ENCODE peak calls at places on chromosomes 12 and 14, in ten cellular contexts. W is IMR-90, L is tibial artery, E is heart right ventricle, P is colonic mucosa, T is MM.1S, A is osteoblast, H is ascending aorta, Z is Panc1, O is A673. N is an unnamed sample. For H3K4me1 and H3K27me3, the result is how much of the 10 kb centered on the place peaks cover.

GRCh38 chr12:123741937-123742572 is 20.0 kb upstream of the DNAH10 start:
- DNase-seq in W (no peak), L (no peak), E (no peak), P (no peak), T (no peak), A (no peak), H (no peak), Z (no peak), O (no peak), N (no peak)

GRCh38 chr14:85301506-85301905 is 228.4 kb upstream of the FLRT2 start:
- DNase-seq in W (no peak), L (no peak), E (no peak), P (no peak), T (no peak), A (no peak), H (no peak), Z (no peak), O (no peak), N (no peak)

GRCh38 chr12:60394680-60395079 is 798.9 kb downstream of the SLC16A7 start:
- DNase-seq in W (peak), L (no peak), E (no peak), P (no peak), T (no peak), A (peak), H (no peak), Z (peak), O (peak), N (no peak)

GRCh38 chr12:1929241-1929984 is 11.0 kb upstream of the CACNA2D4 start:
- DNase-seq in W (no peak), L (no peak), E (no peak), P (peak), T (no peak), A (no peak), H (peak), Z (no peak), O (no peak), N (no peak)

GRCh38 chr14:98182385-98183055 is 1089.5 kb downstream of the BCL11B start:
- DNase-seq in W (no peak), L (no peak), E (no peak), P (no peak), T (no peak), A (no peak), H (no peak), Z (no peak), O (no peak), N (no peak)

GRCh38 chr12:6532927-6533652 is 1.2 kb upstream of the GAPDH start:
- DNase-seq in W (peak), L (peak), E (peak), P (peak), T (peak), A (peak), H (peak), Z (no peak), O (peak), N (peak)

GRCh38 chr12:116202940-116203339 is 74.6 kb downstream of the MED13L start:
- DNase-seq in W (peak), L (no peak), E (no peak), P (no peak), T (no peak), A (no peak), H (no peak), Z (no peak), O (no peak), N (no peak)

GRCh38 chr14:21258194-21258888 is 10.9 kb downstream of the HNRNPC start:
- DNase-seq in W (no peak), L (no peak), E (no peak), P (no peak), T (no peak), A (no peak), H (no peak), Z (no peak), O (no peak), N (no peak)

GRCh38 chr14:90506748-90507147 is 109.9 kb downstream of the CALM1 start:
- DNase-seq in W (no peak), L (no peak), E (no peak), P (no peak), T (no peak), A (no peak), H (no peak), Z (no peak), O (no peak), N (no peak)

GRCh38 chr14:105139831-105140239 is 28.7 kb downstream of the JAG2 start:
- DNase-seq in W (no peak), L (peak), E (no peak), P (no peak), T (no peak), A (peak), H (no peak), Z (no peak), O (no peak), N (no peak)

GRCh38 chr14:64438181-64438839 is 27.0 kb upstream of the AKAP5 start:
- DNase-seq in W (peak), L (no peak), E (no peak), P (no peak), T (no peak), A (peak), H (peak), Z (no peak), O (no peak), N (no peak)

GRCh38 chr14:94769413-94770250 is at the start of gene GSC:
- DNase-seq in W (peak), L (no peak), E (peak), P (no peak), T (peak), A (peak), H (no peak), Z (no peak), O (peak), N (no peak)

GRCh38 chr12:55816876-55817351 is 610 bp downstream of the SARNP start:
- DNase-seq in W (peak), L (no peak), E (no peak), P (no peak), T (no peak), A (no peak), H (peak), Z (no peak), O (peak), N (no peak)

GRCh38 chr12:25715147-25715546 is 162.1 kb upstream of the LMNTD1 start:
- DNase-seq in W (peak), L (no peak), E (no peak), P (no peak), T (no peak), A (no peak), H (no peak), Z (no peak), O (no peak), N (no peak)

GRCh38 chr14:55586411-55586810 is 6.4 kb downstream of the KTN1 start:
- DNase-seq in W (peak), L (no peak), E (no peak), P (no peak), T (no peak), A (no peak), H (no peak), Z (no peak), O (no peak), N (no peak)

GRCh38 chr14:25904446-25904845 is 693.4 kb downstream of the NOVA1 start:
- DNase-seq in W (no peak), L (no peak), E (no peak), P (no peak), T (no peak), A (no peak), H (no peak), Z (no peak), O (no peak), N (no peak)

GRCh38 chr14:99465288-99465687 is 15.4 kb downstream of the SETD3 start:
- DNase-seq in W (no peak), L (no peak), E (no peak), P (no peak), T (no peak), A (no peak), H (no peak), Z (no peak), O (no peak), N (no peak)

GRCh38 chr14:34372766-34373165 is 89.3 kb downstream of the SPTSSA start:
- DNase-seq in W (no peak), L (no peak), E (no peak), P (no peak), T (no peak), A (no peak), H (no peak), Z (no peak), O (no peak), N (no peak)

GRCh38 chr14:55114720-55115119 is 14.3 kb upstream of the LGALS3 start:
- DNase-seq in W (no peak), L (no peak), E (no peak), P (no peak), T (no peak), A (no peak), H (no peak), Z (no peak), O (no peak), N (no peak)

GRCh38 chr14:73266317-73266716 is 29.0 kb downstream of the PAPLN start:
- DNase-seq in W (no peak), L (no peak), E (no peak), P (no peak), T (no peak), A (no peak), H (no peak), Z (no peak), O (no peak), N (no peak)

GRCh38 chr12:53969588-53970259 is 3.2 kb upstream of the HOXC11 start:
- DNase-seq in W (no peak), L (peak), E (no peak), P (no peak), T (no peak), A (no peak), H (no peak), Z (no peak), O (no peak), N (no peak)
- H3K4me1 ChIP-seq in W (under half), L (under half), E (under half), P (under half), T (under half), A (under half), H (under half), Z (half or more), O (under half), N (under half)

GRCh38 chr14:101889898-101890297 is 74.5 kb upstream of the DYNC1H1 start:
- DNase-seq in W (no peak), L (no peak), E (no peak), P (peak), T (no peak), A (no peak), H (peak), Z (no peak), O (no peak), N (no peak)
- TF ChIP-seq CTCF in W (no peak), L (no peak), E (peak), P (no peak), T (no peak), A (peak), H (no peak), Z (no peak), O (peak), N (no peak)

DNA sequence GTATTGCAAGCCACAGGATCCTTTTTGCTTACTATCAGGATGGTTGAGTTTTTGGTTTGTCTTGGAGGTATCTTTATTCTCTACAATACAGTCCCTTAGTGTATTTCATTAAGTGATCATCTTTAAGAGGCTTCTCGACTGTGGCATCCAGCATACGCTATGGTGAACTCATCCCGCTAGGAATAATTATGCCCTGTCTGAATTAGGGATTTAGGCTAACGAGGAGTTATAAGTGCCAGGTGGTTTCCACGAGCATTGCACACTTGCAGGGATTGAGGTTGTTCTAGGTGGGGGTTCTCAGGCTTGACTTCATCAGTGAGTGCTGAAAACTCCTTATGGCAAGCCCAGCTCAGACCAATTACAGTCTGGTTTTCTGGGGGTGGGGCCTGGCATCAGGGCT is 37.2 kb upstream of the RBM19 start:
- DNase-seq in W (no peak), L (no peak), E (no peak), P (no peak), T (no peak), A (no peak), H (no peak), Z (no peak), O (no peak), N (no peak)
- H3K27me3 ChIP-seq in W (under half), L (under half), E (under half), P (under half), T (under half), A (under half), H (under half), Z (under half), O (under half), N (half or more)

GRCh38 chr14:50823763-50824636 is 7.0 kb downstream of the NIN start:
- DNase-seq in W (no peak), L (no peak), E (no peak), P (no peak), T (no peak), A (no peak), H (no peak), Z (no peak), O (no peak), N (no peak)

GRCh38 chr14:50823051-50823762 is 7.8 kb downstream of the NIN start:
- DNase-seq in W (no peak), L (no peak), E (no peak), P (no peak), T (no peak), A (no peak), H (no peak), Z (no peak), O (no peak), N (no peak)

GRCh38 chr14:50822501-50823042 is 8.4 kb downstream of the NIN start:
- DNase-seq in W (no peak), L (no peak), E (no peak), P (no peak), T (no peak), A (no peak), H (no peak), Z (no peak), O (no peak), N (no peak)

GRCh38 chr14:50821471-50822464 is 9.2 kb downstream of the NIN start:
- DNase-seq in W (no peak), L (no peak), E (no peak), P (peak), T (no peak), A (no peak), H (peak), Z (no peak), O (no peak), N (peak)

GRCh38 chr14:50825307-50825706 is 5.7 kb downstream of the NIN start:
- DNase-seq in W (no peak), L (no peak), E (no peak), P (no peak), T (no peak), A (no peak), H (no peak), Z (no peak), O (no peak), N (no peak)
- H3K4me1 ChIP-seq in W (under half), L (under half), E (under half), P (under half), T (under half), A (under half), H (under half), Z (under half), O (under half), N (under half)

GRCh38 chr12:27006797-27007467 is 7.3 kb downstream of the TM7SF3 start:
- DNase-seq in W (no peak), L (no peak), E (no peak), P (no peak), T (no peak), A (no peak), H (no peak), Z (no peak), O (no peak), N (no peak)

GRCh38 chr12:27005495-27005894 is 8.7 kb downstream of the TM7SF3 start:
- DNase-seq in W (no peak), L (no peak), E (no peak), P (no peak), T (no peak), A (no peak), H (no peak), Z (no peak), O (no peak), N (no peak)

GRCh38 chr12:27012239-27012981 is 1.8 kb downstream of the TM7SF3 start:
- DNase-seq in W (no peak), L (no peak), E (no peak), P (no peak), T (no peak), A (no peak), H (no peak), Z (no peak), O (no peak), N (no peak)

GRCh38 chr12:27009926-27010325 is 4.3 kb downstream of the TM7SF3 start:
- DNase-seq in W (no peak), L (no peak), E (no peak), P (no peak), T (no peak), A (no peak), H (no peak), Z (no peak), O (no peak), N (no peak)

DNA sequence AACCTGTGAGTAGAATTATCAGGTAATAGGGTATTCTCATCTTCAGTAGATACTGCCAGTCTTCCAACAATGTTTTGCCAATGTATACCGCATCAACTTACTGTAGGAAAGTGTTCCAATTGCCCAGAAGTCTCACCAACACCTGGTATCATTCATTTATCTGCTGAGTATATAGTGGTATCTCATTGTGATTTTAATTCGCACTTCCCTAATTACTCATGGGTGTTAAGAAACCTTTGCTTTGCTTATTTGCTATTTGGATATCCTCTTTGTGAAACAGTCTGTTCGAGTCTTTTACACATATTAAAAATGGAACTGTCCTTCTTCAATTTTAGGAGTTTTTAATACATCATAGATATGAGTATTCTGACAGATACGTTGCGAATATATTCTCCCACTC is 6.1 kb downstream of the TM7SF3 start:
- DNase-seq in W (no peak), L (no peak), E (no peak), P (no peak), T (no peak), A (no peak), H (no peak), Z (no peak), O (no peak), N (no peak)
- TF ChIP-seq CTCF in W (no peak), L (no peak), E (no peak), P (no peak), T (no peak), A (no peak), H (no peak), Z (no peak), O (no peak), N (no peak)

GRCh38 chr12:132374821-132375445 is 45.5 kb upstream of the GALNT9 start:
- DNase-seq in W (no peak), L (no peak), E (no peak), P (no peak), T (no peak), A (no peak), H (no peak), Z (no peak), O (no peak), N (peak)
- H3K27me3 ChIP-seq in W (under half), L (half or more), E (half or more), P (under half), T (under half), A (under half), H (under half), Z (under half), O (half or more), N (half or more)

GRCh38 chr12:96368687-96369086 is 31.6 kb downstream of the CDK17 start:
- DNase-seq in W (no peak), L (no peak), E (no peak), P (no peak), T (no peak), A (no peak), H (no peak), Z (no peak), O (no peak), N (no peak)
- H3K4me1 ChIP-seq in W (under half), L (under half), E (half or more), P (under half), T (under half), A (under half), H (under half), Z (under half), O (under half), N (under half)

GRCh38 chr12:51817027-51817953 is 31.2 kb downstream of the FIGNL2 start:
- DNase-seq in W (no peak), L (no peak), E (no peak), P (no peak), T (no peak), A (peak), H (no peak), Z (no peak), O (no peak), N (no peak)

GRCh38 chr12:51812871-51813270 is 35.6 kb downstream of the FIGNL2 start:
- DNase-seq in W (no peak), L (no peak), E (no peak), P (no peak), T (no peak), A (peak), H (no peak), Z (no peak), O (no peak), N (no peak)

GRCh38 chr12:51813931-51814310 is 34.6 kb downstream of the FIGNL2 start:
- DNase-seq in W (no peak), L (no peak), E (no peak), P (no peak), T (no peak), A (no peak), H (no peak), Z (no peak), O (no peak), N (no peak)

GRCh38 chr12:51815571-51815970 is 32.9 kb downstream of the FIGNL2 start:
- DNase-seq in W (no peak), L (no peak), E (no peak), P (no peak), T (no peak), A (peak), H (no peak), Z (no peak), O (no peak), N (no peak)

DNA sequence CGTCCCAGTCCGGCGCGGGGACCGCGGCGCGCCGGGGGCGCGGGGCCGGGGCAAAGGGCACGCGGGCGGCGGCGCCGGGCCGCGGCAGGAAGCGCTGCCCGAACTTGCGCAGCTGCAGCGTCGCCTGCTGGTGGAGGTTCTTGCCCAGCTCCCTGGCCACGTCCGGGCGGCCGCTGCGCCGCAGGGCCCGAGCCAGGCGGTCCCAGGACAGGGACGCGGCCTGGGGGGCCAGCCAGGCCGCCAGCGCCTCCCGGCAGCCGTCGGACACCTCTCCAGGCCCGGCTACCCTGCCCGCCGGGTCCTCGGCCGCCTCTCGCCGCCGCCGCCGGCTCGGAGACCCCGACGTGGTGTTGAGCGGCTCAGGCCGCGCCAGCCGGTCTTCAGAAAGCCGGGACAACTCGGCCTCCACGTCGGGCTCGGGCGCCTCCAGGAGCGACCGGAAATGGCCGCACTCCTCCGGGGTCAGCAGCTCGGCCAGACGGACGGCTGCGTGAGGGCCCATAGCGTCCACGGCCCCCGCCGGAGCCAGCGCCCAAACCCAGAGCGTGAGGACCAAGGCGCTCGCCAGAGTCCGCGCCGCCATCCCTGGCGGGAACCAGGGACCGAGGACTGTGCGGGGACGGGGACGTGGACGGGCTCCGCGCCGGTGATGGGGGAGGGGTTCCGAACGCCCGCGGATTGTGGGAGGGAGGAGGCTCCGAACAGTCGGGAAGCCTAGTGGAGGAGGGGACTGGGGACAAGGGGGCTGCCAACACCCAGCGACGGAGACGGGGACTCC is 34.0 kb downstream of the FIGNL2 start:
- DNase-seq in W (peak), L (peak), E (peak), P (peak), T (peak), A (peak), H (peak), Z (no peak), O (peak), N (peak)
- TF ChIP-seq CTCF in W (peak), L (peak), E (peak), P (peak), T (peak), A (peak), H (peak), Z (peak), O (peak), N (peak)